ENCODE peak calls at places on chromosome 1, in seven cellular contexts. F, S, O, V, Z, U and G are unnamed samples.

GRCh38 chr1:93437976-93438605 is 9.8 kb upstream of the FNBP1L start:
- DNase-seq in F (no peak), S (no peak), O (no peak), V (peak; percentile 62), Z (peak; percentile 53), U (no peak), G (no peak)

GRCh38 chr1:5858844-5859407 is 133.3 kb downstream of the NPHP4 start:
- DNase-seq in F (no peak), S (no peak), O (no peak), V (no peak), Z (no peak), U (no peak), G (no peak)

GRCh38 chr1:113140588-113141446 is 67.8 kb downstream of the LRIG2 start:
- DNase-seq in F (peak; percentile 66), S (no peak), O (peak; percentile 21), V (peak; percentile 75), Z (peak; percentile 71), U (no peak), G (no peak)

GRCh38 chr1:179550753-179551682 is 24.7 kb downstream of the NPHS2 start:
- DNase-seq in F (no peak), S (no peak), O (no peak), V (peak; percentile 41), Z (no peak), U (no peak), G (no peak)

GRCh38 chr1:70426154-70427131 is 15.4 kb downstream of the CTH start:
- DNase-seq in F (no peak), S (no peak), O (no peak), V (no peak), Z (no peak), U (no peak), G (no peak)

GRCh38 chr1:3483801-3484444 is 29.5 kb downstream of the ARHGEF16 start:
- DNase-seq in F (peak; percentile 72), S (peak; percentile 44), O (no peak), V (peak; percentile 66), Z (peak; percentile 80), U (no peak), G (no peak)

GRCh38 chr1:185317034-185317885 is at the start of gene IVNS1ABP:
- DNase-seq in F (peak; percentile 79), S (peak; percentile 90), O (peak; percentile 91), V (peak; percentile 97), Z (peak; percentile 95), U (peak; percentile 95), G (peak; percentile 95)

GRCh38 chr1:20138346-20138745 is 777 bp upstream of the PLA2G2F start:
- DNase-seq in F (no peak), S (no peak), O (no peak), V (no peak), Z (no peak), U (no peak), G (peak; percentile 1)

GRCh38 chr1:74971982-74972381 is 162.2 kb upstream of the LHX8 start:
- DNase-seq in F (no peak), S (no peak), O (no peak), V (no peak), Z (no peak), U (no peak), G (no peak)

GRCh38 chr1:221794079-221794670 is 52.3 kb upstream of the DUSP10 start:
- DNase-seq in F (no peak), S (no peak), O (no peak), V (no peak), Z (peak; percentile 30), U (no peak), G (no peak)

GRCh38 chr1:3409737-3410434 is 44.6 kb upstream of the ARHGEF16 start:
- DNase-seq in F (peak; percentile 47), S (no peak), O (no peak), V (peak; percentile 72), Z (no peak), U (peak; percentile 62), G (no peak)

GRCh38 chr1:246811985-246812384 is 87.8 kb downstream of the SCCPDH start:
- DNase-seq in F (no peak), S (no peak), O (no peak), V (no peak), Z (no peak), U (no peak), G (no peak)

GRCh38 chr1:57431400-57431799 is 7.5 kb upstream of the DAB1 start:
- DNase-seq in F (no peak), S (no peak), O (no peak), V (no peak), Z (no peak), U (no peak), G (no peak)

GRCh38 chr1:152873495-152873894 is 4.6 kb upstream of the SMCP start:
- DNase-seq in F (no peak), S (no peak), O (no peak), V (no peak), Z (no peak), U (no peak), G (no peak)

GRCh38 chr1:201481761-201482493 is 12.9 kb upstream of the PHLDA3 start:
- DNase-seq in F (peak; percentile 85), S (peak; percentile 73), O (peak; percentile 72), V (peak; percentile 93), Z (peak; percentile 91), U (peak; percentile 90), G (peak; percentile 76)

GRCh38 chr1:182149411-182149965 is 88.0 kb upstream of the ZNF648 start:
- DNase-seq in F (no peak), S (no peak), O (no peak), V (no peak), Z (peak; percentile 37), U (no peak), G (peak; percentile 94)

GRCh38 chr1:74570797-74571492 is 58.5 kb upstream of the LRRC53 start:
- DNase-seq in F (no peak), S (no peak), O (no peak), V (no peak), Z (no peak), U (no peak), G (no peak)

GRCh38 chr1:234972411-234973191 is 156.0 kb downstream of the TOMM20 start:
- DNase-seq in F (no peak), S (no peak), O (no peak), V (no peak), Z (no peak), U (no peak), G (no peak)

GRCh38 chr1:212315907-212316306 is 30.7 kb downstream of the PPP2R5A start:
- DNase-seq in F (no peak), S (no peak), O (no peak), V (no peak), Z (no peak), U (no peak), G (no peak)
- TF ChIP-seq CTCF in F (no peak), S (no peak), O (no peak), V (peak; percentile 15), Z (no peak), U (no peak), G (no peak)

DNA sequence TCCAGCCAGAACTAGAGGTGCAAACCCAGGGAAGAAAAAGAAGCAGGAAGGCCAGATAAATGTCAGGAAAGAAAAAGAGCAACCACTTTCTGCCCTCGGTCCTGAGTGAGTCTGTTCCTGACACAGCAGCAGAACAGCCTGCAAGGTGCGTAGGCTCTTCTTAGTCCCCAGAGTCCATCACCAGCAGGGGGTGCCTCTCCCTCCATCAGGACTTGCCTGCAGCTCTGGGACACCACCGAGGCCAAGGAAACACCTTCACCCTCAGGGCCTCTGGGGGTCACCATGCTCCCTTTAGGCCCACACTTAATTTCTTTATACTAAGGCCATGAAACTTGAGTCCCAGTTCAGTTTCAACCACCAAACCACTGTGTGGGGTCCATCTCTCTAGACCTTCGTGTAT is 43.7 kb upstream of the NFASC start:
- DNase-seq in F (peak; percentile 20), S (no peak), O (no peak), V (no peak), Z (peak; percentile 41), U (no peak), G (no peak)
- TF ChIP-seq CTCF in F (peak; percentile 39), S (no peak), O (no peak), V (no peak), Z (no peak), U (no peak), G (no peak)

GRCh38 chr1:17569200-17570139 is 30.0 kb downstream of the ARHGEF10L start:
- DNase-seq in F (no peak), S (no peak), O (no peak), V (no peak), Z (no peak), U (no peak), G (peak; percentile 60)

GRCh38 chr1:17574502-17574901 is 35.0 kb downstream of the ARHGEF10L start:
- DNase-seq in F (peak; percentile 22), S (no peak), O (no peak), V (no peak), Z (no peak), U (no peak), G (no peak)

GRCh38 chr1:17573518-17574041 is 34.1 kb downstream of the ARHGEF10L start:
- DNase-seq in F (peak; percentile 86), S (no peak), O (no peak), V (no peak), Z (no peak), U (no peak), G (no peak)

GRCh38 chr1:17570228-17570627 is 30.7 kb downstream of the ARHGEF10L start:
- DNase-seq in F (no peak), S (no peak), O (no peak), V (no peak), Z (no peak), U (no peak), G (no peak)

GRCh38 chr1:17572264-17572985 is 32.9 kb downstream of the ARHGEF10L start:
- DNase-seq in F (no peak), S (no peak), O (no peak), V (no peak), Z (peak; percentile 47), U (no peak), G (no peak)
- TF ChIP-seq CTCF in F (peak; percentile 29), S (no peak), O (no peak), V (no peak), Z (no peak), U (no peak), G (peak; percentile 9)

DNA sequence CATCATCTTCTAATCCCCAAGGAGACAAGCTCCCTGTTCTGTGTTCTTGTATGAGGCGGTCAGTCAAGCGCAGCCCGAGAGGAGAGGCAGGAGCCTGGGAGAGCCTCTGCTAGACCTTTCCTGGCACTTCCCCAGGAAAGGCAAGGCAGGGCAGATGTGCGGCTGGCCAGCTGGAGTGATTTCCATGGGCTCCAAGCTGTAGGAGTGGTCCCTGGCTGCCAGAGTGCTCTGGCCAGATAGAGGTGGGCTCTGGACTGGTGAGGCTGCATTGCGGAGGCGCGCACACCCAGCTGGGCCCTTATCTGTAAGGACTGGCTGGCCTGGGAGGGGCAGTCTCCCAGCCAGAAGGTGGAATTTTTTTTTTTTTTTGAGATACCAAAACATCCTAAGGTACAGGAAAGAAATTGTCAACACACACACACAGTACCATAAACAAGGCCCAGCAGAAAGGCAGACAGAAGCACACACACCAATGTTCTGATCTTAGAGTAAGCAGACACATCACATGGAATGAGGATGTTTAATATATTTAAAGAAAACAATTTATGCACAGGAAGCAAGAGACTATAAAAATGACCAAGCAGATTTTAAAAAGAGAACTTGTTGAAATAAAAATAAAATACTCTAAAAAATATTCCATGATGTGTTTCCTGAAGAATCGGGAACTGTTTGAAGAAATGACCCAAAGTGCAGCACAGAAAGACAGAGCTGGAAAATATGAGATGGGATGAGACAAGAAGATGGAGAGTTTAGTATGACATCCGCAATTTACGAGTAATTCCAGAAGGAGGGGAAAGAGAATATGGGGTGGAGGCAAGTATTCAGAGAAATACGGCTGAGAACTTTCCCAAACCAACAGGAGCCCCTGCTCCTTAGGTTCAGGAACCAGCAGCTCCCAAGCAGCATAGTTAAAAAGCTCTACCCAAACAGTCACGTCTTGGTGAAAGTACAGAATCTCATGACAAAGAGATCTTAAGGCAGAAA is 13.4 kb downstream of the IBA57 start:
- DNase-seq in F (no peak), S (no peak), O (no peak), V (no peak), Z (no peak), U (no peak), G (no peak)
- TF ChIP-seq CTCF in F (no peak), S (no peak), O (no peak), V (no peak), Z (no peak), U (no peak), G (no peak)